ENCODE peak calls at places on chromosome X, in ten cellular contexts. D, I, V, H, W, U, A, X, B and R are unnamed samples. For H3K4me1, the result is how much of the 10 kb centered on the place peaks cover.

GRCh38 chrX:101602077-101602476 is 15.7 kb downstream of the ARMCX6 start:
- DNase-seq in D (no peak), I (no peak), V (no peak), H (no peak), W (no peak), U (no peak), A (no peak), X (no peak), B (no peak), R (no peak)

GRCh38 chrX:27765718-27766117 is 42.1 kb upstream of the MAGEB10 start:
- DNase-seq in D (no peak), I (no peak), V (no peak), H (no peak), W (no peak), U (no peak), A (no peak), X (no peak), B (no peak), R (no peak)

GRCh38 chrX:10169180-10169579 is 12.4 kb downstream of the CLCN4 start:
- DNase-seq in D (no peak), I (no peak), V (no peak), H (no peak), W (no peak), U (no peak), A (no peak), X (no peak), B (no peak), R (no peak)

GRCh38 chrX:9767375-9767774 is 1.7 kb upstream of the GPR143 start:
- DNase-seq in D (no peak), I (no peak), V (no peak), H (no peak), W (no peak), U (no peak), A (no peak), X (no peak), B (no peak), R (no peak)

GRCh38 chrX:20530319-20530979 is 263.7 kb upstream of the RPS6KA3 start:
- DNase-seq in D (peak), I (peak), V (peak), H (peak), W (no peak), U (peak), A (peak), X (peak), B (peak), R (no peak)

GRCh38 chrX:78839711-78840110 is 92.2 kb downstream of the LPAR4 start:
- DNase-seq in D (peak), I (no peak), V (no peak), H (no peak), W (no peak), U (no peak), A (no peak), X (no peak), B (no peak), R (no peak)

GRCh38 chrX:94424456-94424855 is 750.5 kb downstream of the FAM133A start:
- DNase-seq in D (no peak), I (no peak), V (no peak), H (no peak), W (no peak), U (no peak), A (no peak), X (no peak), B (no peak), R (no peak)

GRCh38 chrX:29090811-29091210 is 503.6 kb downstream of the IL1RAPL1 start:
- DNase-seq in D (no peak), I (no peak), V (no peak), H (no peak), W (no peak), U (no peak), A (no peak), X (no peak), B (peak), R (no peak)

GRCh38 chrX:9132036-9132435 is 98.1 kb upstream of the FAM9B start:
- DNase-seq in D (no peak), I (no peak), V (no peak), H (no peak), W (no peak), U (no peak), A (no peak), X (no peak), B (no peak), R (no peak)

GRCh38 chrX:147570483-147570882 is 341.2 kb upstream of the FMR1 start:
- DNase-seq in D (no peak), I (no peak), V (no peak), H (no peak), W (no peak), U (no peak), A (no peak), X (no peak), B (no peak), R (no peak)

GRCh38 chrX:134737061-134737460 is 78.8 kb upstream of the PLAC1 start:
- DNase-seq in D (no peak), I (no peak), V (no peak), H (no peak), W (no peak), U (no peak), A (peak), X (no peak), B (peak), R (no peak)

GRCh38 chrX:29852767-29853166 is 362.6 kb upstream of the MAGEB2 start:
- DNase-seq in D (no peak), I (no peak), V (no peak), H (no peak), W (no peak), U (no peak), A (no peak), X (no peak), B (peak), R (no peak)

GRCh38 chrX:55127692-55128091 is 38.9 kb downstream of the PAGE2 start:
- DNase-seq in D (peak), I (no peak), V (no peak), H (no peak), W (no peak), U (no peak), A (no peak), X (no peak), B (peak), R (no peak)

GRCh38 chrX:118862086-118862485 is 38.5 kb downstream of the ZCCHC12 start:
- DNase-seq in D (no peak), I (no peak), V (no peak), H (no peak), W (no peak), U (no peak), A (no peak), X (no peak), B (no peak), R (no peak)

GRCh38 chrX:119692241-119693031 is 532 bp downstream of the SEPTIN6 start:
- DNase-seq in D (peak), I (peak), V (peak), H (peak), W (peak), U (peak), A (no peak), X (no peak), B (peak), R (peak)

GRCh38 chrX:74492720-74493201 is 71.5 kb downstream of the SLC16A2 start:
- DNase-seq in D (no peak), I (no peak), V (peak), H (peak), W (no peak), U (no peak), A (no peak), X (no peak), B (no peak), R (no peak)

GRCh38 chrX:337331-337831 is 18.8 kb upstream of the GTPBP6 start:
- DNase-seq in D (no peak), I (no peak), V (no peak), H (no peak), W (peak), U (peak), A (no peak), X (no peak), B (no peak), R (peak)

GRCh38 chrX:17499512-17499911 is 124.5 kb downstream of the NHS start:
- DNase-seq in D (no peak), I (no peak), V (no peak), H (no peak), W (no peak), U (no peak), A (no peak), X (no peak), B (no peak), R (no peak)

GRCh38 chrX:44784241-44784640 is 59.6 kb upstream of the DUSP21 start:
- DNase-seq in D (peak), I (no peak), V (no peak), H (no peak), W (no peak), U (no peak), A (no peak), X (no peak), B (no peak), R (no peak)

GRCh38 chrX:85569691-85570090 is 190.2 kb upstream of the POF1B start:
- DNase-seq in D (no peak), I (no peak), V (no peak), H (no peak), W (no peak), U (no peak), A (no peak), X (no peak), B (no peak), R (no peak)

GRCh38 chrX:46912098-46912672 is at the start of gene JADE3:
- DNase-seq in D (peak), I (peak), V (no peak), H (no peak), W (peak), U (peak), A (peak), X (peak), B (peak), R (peak)

GRCh38 chrX:73239242-73239641 is 24.6 kb upstream of the NAP1L2 start:
- DNase-seq in D (no peak), I (no peak), V (no peak), H (no peak), W (no peak), U (no peak), A (no peak), X (no peak), B (no peak), R (no peak)

GRCh38 chrX:69082753-69083150 is 82.5 kb downstream of the PJA1 start:
- DNase-seq in D (no peak), I (no peak), V (no peak), H (no peak), W (no peak), U (no peak), A (peak), X (no peak), B (no peak), R (no peak)

GRCh38 chrX:101462892-101463291 is 22.4 kb upstream of the ARMCX4 start:
- DNase-seq in D (peak), I (no peak), V (no peak), H (no peak), W (no peak), U (no peak), A (no peak), X (peak), B (peak), R (no peak)

GRCh38 chrX:24828600-24828999 is 134.9 kb downstream of the POLA1 start:
- DNase-seq in D (no peak), I (no peak), V (no peak), H (no peak), W (no peak), U (no peak), A (peak), X (no peak), B (no peak), R (no peak)

GRCh38 chrX:70219938-70220764 is 14.3 kb upstream of the AWAT1 start:
- DNase-seq in D (peak), I (peak), V (no peak), H (no peak), W (no peak), U (peak), A (peak), X (peak), B (no peak), R (peak)

GRCh38 chrX:15146515-15146914 is 123.4 kb downstream of the ASB9 start:
- DNase-seq in D (no peak), I (peak), V (no peak), H (peak), W (no peak), U (no peak), A (no peak), X (no peak), B (peak), R (no peak)

GRCh38 chrX:357693-358471 is 28.8 kb downstream of the PPP2R3B start:
- DNase-seq in D (no peak), I (no peak), V (peak), H (peak), W (no peak), U (peak), A (no peak), X (no peak), B (peak), R (peak)

GRCh38 chrX:46648660-46649059 is 75.1 kb downstream of the CHST7 start:
- DNase-seq in D (no peak), I (no peak), V (no peak), H (no peak), W (no peak), U (no peak), A (no peak), X (no peak), B (no peak), R (no peak)

GRCh38 chrX:44891642-44892041 is 18.7 kb downstream of the KDM6A start:
- DNase-seq in D (no peak), I (no peak), V (no peak), H (no peak), W (no peak), U (no peak), A (no peak), X (no peak), B (no peak), R (no peak)

GRCh38 chrX:55007633-55008032 is 7.5 kb downstream of the APEX2 start:
- DNase-seq in D (peak), I (peak), V (no peak), H (no peak), W (peak), U (peak), A (peak), X (no peak), B (peak), R (no peak)

GRCh38 chrX:35665311-35665710 is 132.8 kb upstream of the MAGEB16 start:
- DNase-seq in D (peak), I (no peak), V (no peak), H (no peak), W (no peak), U (no peak), A (no peak), X (no peak), B (peak), R (no peak)

GRCh38 chrX:30023451-30023850 is 191.9 kb upstream of the MAGEB2 start:
- DNase-seq in D (no peak), I (no peak), V (no peak), H (no peak), W (no peak), U (no peak), A (no peak), X (no peak), B (no peak), R (no peak)

DNA sequence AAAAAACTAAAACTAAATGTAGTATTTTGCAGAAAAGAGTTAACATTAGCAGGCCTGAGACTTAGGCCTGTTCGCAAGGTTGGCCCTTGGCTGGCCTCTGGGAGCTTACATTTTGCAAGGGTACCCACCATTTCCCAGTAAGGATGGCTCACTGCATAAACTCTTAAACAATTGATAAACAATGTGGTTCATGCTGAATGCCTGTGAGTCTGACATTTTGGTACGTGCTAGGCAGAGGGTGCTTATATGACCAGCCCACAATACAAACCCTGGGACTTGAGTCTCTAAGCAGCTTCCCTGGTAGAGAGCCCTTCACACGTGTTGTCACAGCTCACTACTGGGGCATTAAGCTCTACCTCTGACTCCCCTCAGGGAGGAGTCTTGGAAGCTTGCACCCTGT is 7.4 kb downstream of the PRPS2 start:
- DNase-seq in D (no peak), I (no peak), V (no peak), H (no peak), W (no peak), U (no peak), A (no peak), X (no peak), B (peak), R (no peak)
- H3K27ac ChIP-seq in D (no peak), I (no peak), V (no peak), H (no peak), W (no peak), U (no peak), A (no peak), X (no peak), B (no peak), R (no peak)

GRCh38 chrX:40088299-40088625 is 9.5 kb downstream of the BCOR start:
- DNase-seq in D (no peak), I (no peak), V (no peak), H (no peak), W (no peak), U (no peak), A (no peak), X (no peak), B (peak), R (no peak)

GRCh38 chrX:40091691-40092421 is 5.9 kb downstream of the BCOR start:
- DNase-seq in D (no peak), I (peak), V (no peak), H (no peak), W (no peak), U (no peak), A (no peak), X (no peak), B (no peak), R (no peak)

GRCh38 chrX:40090961-40091360 is 6.8 kb downstream of the BCOR start:
- DNase-seq in D (no peak), I (no peak), V (no peak), H (no peak), W (no peak), U (no peak), A (no peak), X (no peak), B (no peak), R (no peak)

GRCh38 chrX:40088803-40089540 is 8.8 kb downstream of the BCOR start:
- DNase-seq in D (no peak), I (no peak), V (no peak), H (no peak), W (no peak), U (no peak), A (no peak), X (no peak), B (peak), R (no peak)

DNA sequence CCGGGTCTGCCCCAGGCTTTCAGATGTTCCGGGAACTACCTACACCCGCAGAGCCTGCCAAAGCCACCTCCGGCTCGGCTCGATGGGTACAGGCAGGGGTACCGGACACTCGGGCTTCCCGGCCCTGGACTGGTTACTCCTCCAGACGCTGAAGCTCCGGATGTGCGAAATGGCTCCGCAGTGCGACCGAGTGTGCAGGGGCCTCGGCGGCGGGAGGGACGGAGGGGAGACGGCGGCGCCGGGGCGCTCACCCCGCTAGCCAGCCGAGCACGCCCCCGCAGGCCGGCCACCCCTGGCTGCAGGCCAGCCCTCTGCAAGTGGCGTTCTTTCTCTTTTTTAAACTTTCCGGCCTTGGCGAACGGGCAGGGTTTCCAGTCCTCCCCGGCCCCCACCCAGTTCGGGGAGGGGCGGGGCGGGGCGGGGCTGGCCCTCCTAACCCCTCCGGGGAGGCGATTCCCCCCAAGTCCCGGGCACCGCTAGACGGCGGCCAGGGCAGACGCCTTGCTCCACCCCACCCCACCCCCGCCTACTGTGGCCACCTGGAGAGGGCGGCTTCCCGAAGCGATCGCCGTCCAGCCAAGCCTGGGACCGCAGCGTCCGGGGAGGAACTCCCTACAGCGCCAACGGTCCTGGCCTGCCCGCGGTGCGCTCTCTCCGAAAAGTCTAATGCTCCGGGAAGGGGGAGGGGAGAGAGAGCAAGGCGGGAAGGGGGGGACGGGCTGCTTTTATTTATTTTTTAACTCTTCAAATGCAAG is 7.5 kb downstream of the BCOR start:
- DNase-seq in D (no peak), I (no peak), V (no peak), H (no peak), W (peak), U (peak), A (peak), X (no peak), B (peak), R (peak)
- H3K4me1 ChIP-seq in D (under half), I (under half), V (under half), H (under half), W (under half), U (under half), A (under half), X (half or more), B (under half), R (half or more)

GRCh38 chrX:131273024-131273423 is 16.1 kb downstream of the IGSF1 start:
- DNase-seq in D (no peak), I (no peak), V (no peak), H (no peak), W (no peak), U (no peak), A (no peak), X (no peak), B (no peak), R (no peak)
- H3K4me3 ChIP-seq in D (no peak), I (no peak), V (no peak), H (no peak), W (no peak), U (no peak), A (no peak), X (no peak), B (no peak), R (no peak)

GRCh38 chrX:153920546-153920945 is 5.5 kb downstream of the ARHGAP4 start:
- DNase-seq in D (no peak), I (no peak), V (no peak), H (no peak), W (no peak), U (peak), A (no peak), X (no peak), B (no peak), R (no peak)

GRCh38 chrX:153919281-153919680 is 6.8 kb downstream of the ARHGAP4 start:
- DNase-seq in D (no peak), I (no peak), V (no peak), H (no peak), W (peak), U (no peak), A (no peak), X (no peak), B (no peak), R (no peak)

GRCh38 chrX:153921511-153922285 is 4.4 kb downstream of the ARHGAP4 start:
- DNase-seq in D (no peak), I (no peak), V (no peak), H (no peak), W (peak), U (peak), A (peak), X (no peak), B (no peak), R (no peak)

GRCh38 chrX:153922286-153922573 is 3.8 kb downstream of the ARHGAP4 start:
- DNase-seq in D (no peak), I (no peak), V (no peak), H (no peak), W (no peak), U (no peak), A (no peak), X (no peak), B (no peak), R (no peak)

GRCh38 chrX:153921070-153921469 is 5.0 kb downstream of the ARHGAP4 start:
- DNase-seq in D (no peak), I (no peak), V (no peak), H (no peak), W (peak), U (peak), A (no peak), X (no peak), B (no peak), R (no peak)
- H3K27ac ChIP-seq in D (no peak), I (no peak), V (no peak), H (no peak), W (peak), U (no peak), A (no peak), X (no peak), B (no peak), R (peak)